ENCODE peak calls at places on chromosomes 2 and 18, in nine cellular contexts. One of them, this sample, is unnamed.

GRCh38 chr2:15981646-15982045 is 41.3 kb downstream of the MYCN start:
- DNase-seq in HepG2: no peak
- DNase-seq in endothelial cell of umbilical vein: no peak
- DNase-seq in breast epithelium: no peak
- DNase-seq in ovary: no peak
- DNase-seq in HCT116: no peak
- DNase-seq in lower leg skin: no peak
- DNase-seq in tibial nerve: no peak
- DNase-seq in A549: no peak
- DNase-seq in this sample: no peak

GRCh38 chr2:36389081-36389480 is 33.5 kb downstream of the CRIM1 start:
- DNase-seq in HepG2: no peak
- DNase-seq in endothelial cell of umbilical vein: peak
- DNase-seq in breast epithelium: no peak
- DNase-seq in ovary: no peak
- DNase-seq in HCT116: no peak
- DNase-seq in lower leg skin: no peak
- DNase-seq in tibial nerve: no peak
- DNase-seq in A549: peak
- DNase-seq in this sample: no peak

GRCh38 chr2:167626301-167626700 is 621.1 kb downstream of the STK39 start:
- DNase-seq in HepG2: no peak
- DNase-seq in endothelial cell of umbilical vein: no peak
- DNase-seq in breast epithelium: no peak
- DNase-seq in ovary: no peak
- DNase-seq in HCT116: no peak
- DNase-seq in lower leg skin: no peak
- DNase-seq in tibial nerve: no peak
- DNase-seq in A549: no peak
- DNase-seq in this sample: no peak

GRCh38 chr2:231521-232185 is 32.2 kb downstream of the SH3YL1 start:
- DNase-seq in HepG2: peak
- DNase-seq in endothelial cell of umbilical vein: no peak
- DNase-seq in breast epithelium: no peak
- DNase-seq in ovary: no peak
- DNase-seq in HCT116: no peak
- DNase-seq in lower leg skin: no peak
- DNase-seq in tibial nerve: no peak
- DNase-seq in A549: no peak
- DNase-seq in this sample: peak

GRCh38 chr2:56113571-56113970 is 70.2 kb upstream of the CCDC85A start:
- DNase-seq in HepG2: no peak
- DNase-seq in endothelial cell of umbilical vein: peak
- DNase-seq in breast epithelium: no peak
- DNase-seq in ovary: no peak
- DNase-seq in HCT116: no peak
- DNase-seq in lower leg skin: no peak
- DNase-seq in tibial nerve: no peak
- DNase-seq in A549: no peak
- DNase-seq in this sample: no peak

GRCh38 chr2:218332920-218333645 is 23.6 kb upstream of the CATIP start:
- DNase-seq in HepG2: no peak
- DNase-seq in endothelial cell of umbilical vein: no peak
- DNase-seq in breast epithelium: no peak
- DNase-seq in ovary: no peak
- DNase-seq in HCT116: no peak
- DNase-seq in lower leg skin: no peak
- DNase-seq in tibial nerve: peak
- DNase-seq in A549: no peak
- DNase-seq in this sample: no peak

GRCh38 chr2:109024477-109024876 is 35.5 kb upstream of the EDAR start:
- DNase-seq in HepG2: no peak
- DNase-seq in endothelial cell of umbilical vein: no peak
- DNase-seq in breast epithelium: no peak
- DNase-seq in ovary: no peak
- DNase-seq in HCT116: no peak
- DNase-seq in lower leg skin: peak
- DNase-seq in tibial nerve: no peak
- DNase-seq in A549: no peak
- DNase-seq in this sample: no peak

GRCh38 chr2:240320561-240321091 is 114.8 kb upstream of the GPC1 start:
- DNase-seq in HepG2: no peak
- DNase-seq in endothelial cell of umbilical vein: no peak
- DNase-seq in breast epithelium: no peak
- DNase-seq in ovary: no peak
- DNase-seq in HCT116: no peak
- DNase-seq in lower leg skin: peak
- DNase-seq in tibial nerve: no peak
- DNase-seq in A549: no peak
- DNase-seq in this sample: no peak

GRCh38 chr2:157087373-157088005 is 170.0 kb upstream of the GALNT5 start:
- DNase-seq in HepG2: no peak
- DNase-seq in endothelial cell of umbilical vein: no peak
- DNase-seq in breast epithelium: no peak
- DNase-seq in ovary: no peak
- DNase-seq in HCT116: no peak
- DNase-seq in lower leg skin: peak
- DNase-seq in tibial nerve: peak
- DNase-seq in A549: no peak
- DNase-seq in this sample: peak
- TF ChIP-seq POLR2A in HepG2: no peak
- TF ChIP-seq POLR2A in endothelial cell of umbilical vein: no peak
- TF ChIP-seq POLR2A in breast epithelium: no peak
- TF ChIP-seq POLR2A in ovary: no peak
- TF ChIP-seq POLR2A in HCT116: no peak
- TF ChIP-seq POLR2A in lower leg skin: no peak
- TF ChIP-seq POLR2A in tibial nerve: no peak
- TF ChIP-seq POLR2A in A549: no peak
- TF ChIP-seq POLR2A in this sample: no peak

GRCh38 chr2:121285077-121285449 is at the start of gene TFCP2L1:
- DNase-seq in HepG2: no peak
- DNase-seq in endothelial cell of umbilical vein: no peak
- DNase-seq in breast epithelium: peak
- DNase-seq in ovary: no peak
- DNase-seq in HCT116: no peak
- DNase-seq in lower leg skin: no peak
- DNase-seq in tibial nerve: no peak
- DNase-seq in A549: peak
- DNase-seq in this sample: no peak
- TF ChIP-seq POLR2A in HepG2: no peak
- TF ChIP-seq POLR2A in endothelial cell of umbilical vein: no peak
- TF ChIP-seq POLR2A in breast epithelium: no peak
- TF ChIP-seq POLR2A in ovary: no peak
- TF ChIP-seq POLR2A in HCT116: peak
- TF ChIP-seq POLR2A in lower leg skin: no peak
- TF ChIP-seq POLR2A in tibial nerve: no peak
- TF ChIP-seq POLR2A in A549: peak
- TF ChIP-seq POLR2A in this sample: peak

DNA sequence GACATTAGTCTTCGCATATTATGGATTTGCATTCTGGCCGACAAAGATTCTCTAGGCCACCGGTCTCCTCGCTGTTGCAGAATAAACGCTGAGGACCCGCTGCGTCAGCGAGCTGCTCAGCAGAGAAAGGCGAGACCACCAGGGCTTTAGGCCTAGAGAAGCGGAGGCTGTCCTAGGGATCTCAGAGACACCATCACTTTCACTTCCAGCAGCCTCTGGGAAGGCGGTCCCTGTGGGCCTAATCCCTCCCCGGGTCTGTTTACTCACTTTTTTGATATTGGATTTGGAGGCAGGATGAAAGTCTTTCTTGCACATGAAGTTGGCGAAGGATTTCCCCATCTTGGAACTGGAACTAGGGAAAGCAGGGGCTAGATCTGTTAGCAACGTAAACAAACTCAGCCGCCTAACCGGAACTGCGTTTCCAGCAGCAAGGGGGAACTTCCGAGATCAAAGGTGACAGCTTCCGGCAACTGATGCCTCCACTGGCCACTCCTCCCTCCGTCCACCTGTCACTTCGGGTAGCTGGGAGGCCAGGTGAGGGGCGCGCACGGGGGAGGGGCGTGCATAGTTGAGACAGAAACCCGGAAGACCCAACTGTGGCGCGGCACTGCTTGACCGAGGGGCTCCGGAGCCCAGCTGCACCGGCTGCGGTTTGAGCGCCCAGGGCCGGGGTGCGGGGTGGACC is at the start of gene SCRN3:
- DNase-seq in HepG2: peak
- DNase-seq in endothelial cell of umbilical vein: peak
- DNase-seq in breast epithelium: peak
- DNase-seq in ovary: peak
- DNase-seq in HCT116: peak
- DNase-seq in lower leg skin: peak
- DNase-seq in tibial nerve: peak
- DNase-seq in A549: peak
- DNase-seq in this sample: peak
- TF ChIP-seq POLR2A in HepG2: peak
- TF ChIP-seq POLR2A in endothelial cell of umbilical vein: peak
- TF ChIP-seq POLR2A in breast epithelium: no peak
- TF ChIP-seq POLR2A in ovary: no peak
- TF ChIP-seq POLR2A in HCT116: peak
- TF ChIP-seq POLR2A in lower leg skin: no peak
- TF ChIP-seq POLR2A in tibial nerve: no peak
- TF ChIP-seq POLR2A in A549: peak
- TF ChIP-seq POLR2A in this sample: peak

GRCh38 chr18:657998-658946 is 819 bp downstream of the TYMS start:
- DNase-seq in HepG2: peak
- DNase-seq in endothelial cell of umbilical vein: peak
- DNase-seq in breast epithelium: peak
- DNase-seq in ovary: peak
- DNase-seq in HCT116: peak
- DNase-seq in lower leg skin: peak
- DNase-seq in tibial nerve: peak
- DNase-seq in A549: peak
- DNase-seq in this sample: peak
- TF ChIP-seq POLR2A in HepG2: peak
- TF ChIP-seq POLR2A in endothelial cell of umbilical vein: peak
- TF ChIP-seq POLR2A in breast epithelium: no peak
- TF ChIP-seq POLR2A in ovary: no peak
- TF ChIP-seq POLR2A in HCT116: peak
- TF ChIP-seq POLR2A in lower leg skin: no peak
- TF ChIP-seq POLR2A in tibial nerve: no peak
- TF ChIP-seq POLR2A in A549: peak
- TF ChIP-seq POLR2A in this sample: peak